ENCODE peak calls at places on chromosome 5, in five cellular contexts. F, U, G, S and C are unnamed samples. For H3K9me3 and H3K4me1, the result is how much of the 10 kb centered on the place peaks cover.

GRCh38 chr5:17302590-17302989 is 85.2 kb downstream of the BASP1 start:
- DNase-seq in F (no peak), U (no peak), G (no peak), S (no peak), C (no peak)

GRCh38 chr5:143537056-143537455 is 133.6 kb upstream of the NR3C1 start:
- DNase-seq in F (no peak), U (no peak), G (no peak), S (no peak), C (no peak)

GRCh38 chr5:53109041-53109435 is 519 bp downstream of the MOCS2 start:
- DNase-seq in F (no peak), U (no peak), G (no peak), S (peak), C (no peak)

GRCh38 chr5:54738118-54738972 is 220.8 kb downstream of the SNX18 start:
- DNase-seq in F (no peak), U (no peak), G (no peak), S (peak), C (no peak)

GRCh38 chr5:157511656-157512644 is 51.9 kb downstream of the NIPAL4 start:
- DNase-seq in F (no peak), U (peak), G (no peak), S (peak), C (no peak)

GRCh38 chr5:143619038-143619437 is 192.9 kb upstream of the HMHB1 start:
- DNase-seq in F (no peak), U (no peak), G (no peak), S (no peak), C (no peak)

GRCh38 chr5:88787856-88788255 is 95.1 kb downstream of the MEF2C start:
- DNase-seq in F (no peak), U (no peak), G (no peak), S (no peak), C (no peak)

GRCh38 chr5:144205141-144205551 is 34.5 kb downstream of the KCTD16 start:
- DNase-seq in F (no peak), U (no peak), G (no peak), S (no peak), C (no peak)

GRCh38 chr5:5126444-5126843 is 13.7 kb upstream of the ADAMTS16 start:
- DNase-seq in F (no peak), U (no peak), G (no peak), S (no peak), C (no peak)

GRCh38 chr5:66230551-66230950 is 86.5 kb downstream of the SREK1 start:
- DNase-seq in F (no peak), U (no peak), G (no peak), S (no peak), C (no peak)

GRCh38 chr5:40675396-40676133 is 4.2 kb upstream of the PTGER4 start:
- DNase-seq in F (no peak), U (no peak), G (peak), S (no peak), C (peak)

GRCh38 chr5:109939109-109939682 is 249.5 kb downstream of the MAN2A1 start:
- DNase-seq in F (no peak), U (no peak), G (no peak), S (no peak), C (no peak)

GRCh38 chr5:173888473-173889135 is 455 bp downstream of the CPEB4 start:
- DNase-seq in F (no peak), U (peak), G (peak), S (peak), C (no peak)

GRCh38 chr5:40841068-40841805 is at the start of gene CARD6:
- DNase-seq in F (no peak), U (no peak), G (no peak), S (no peak), C (peak)

GRCh38 chr5:152056931-152057330 is 132.3 kb upstream of the GLRA1 start:
- DNase-seq in F (no peak), U (no peak), G (no peak), S (no peak), C (no peak)

GRCh38 chr5:166910995-166911394 is 1380.5 kb upstream of the WWC1 start:
- DNase-seq in F (no peak), U (no peak), G (no peak), S (no peak), C (no peak)

GRCh38 chr5:14265574-14265973 is 122.4 kb downstream of the TRIO start:
- DNase-seq in F (no peak), U (no peak), G (no peak), S (no peak), C (no peak)

GRCh38 chr5:135986891-135987401 is 32.2 kb upstream of the LECT2 start:
- DNase-seq in F (no peak), U (no peak), G (no peak), S (no peak), C (no peak)

GRCh38 chr5:120464627-120465280 is 654 bp downstream of the PRR16 start:
- DNase-seq in F (no peak), U (peak), G (no peak), S (peak), C (no peak)

GRCh38 chr5:145661737-145662530 is 173.2 kb downstream of the PRELID2 start:
- DNase-seq in F (no peak), U (no peak), G (no peak), S (no peak), C (no peak)

GRCh38 chr5:45132972-45133371 is 324.2 kb downstream of the MRPS30 start:
- DNase-seq in F (no peak), U (no peak), G (no peak), S (no peak), C (no peak)
- H3K9me3 ChIP-seq in F (under half), U (under half), G (under half), S (under half), C (under half)

DNA sequence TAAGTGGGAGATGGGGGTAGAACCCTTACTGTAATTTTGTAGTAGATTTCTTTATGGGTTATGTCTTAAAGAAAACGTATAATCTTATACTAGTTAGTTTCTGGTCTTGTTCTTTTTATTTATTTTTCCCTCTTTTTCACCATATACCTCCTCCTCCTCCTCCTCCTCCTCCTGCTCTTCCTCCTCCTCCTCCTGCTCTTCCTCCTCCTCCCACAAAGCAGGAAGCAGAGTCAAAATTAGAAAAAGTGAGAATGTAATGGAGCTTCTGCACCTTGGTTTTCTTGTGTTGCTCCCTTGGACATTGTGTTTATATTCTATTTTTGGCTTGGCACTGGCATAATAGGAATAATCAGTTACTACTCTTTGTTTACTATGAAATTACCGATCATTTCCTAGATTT is 4.5 kb downstream of the MACIR start:
- DNase-seq in F (no peak), U (no peak), G (no peak), S (no peak), C (no peak)
- H3K27ac ChIP-seq in F (no peak), U (no peak), G (no peak), S (no peak), C (no peak)

DNA sequence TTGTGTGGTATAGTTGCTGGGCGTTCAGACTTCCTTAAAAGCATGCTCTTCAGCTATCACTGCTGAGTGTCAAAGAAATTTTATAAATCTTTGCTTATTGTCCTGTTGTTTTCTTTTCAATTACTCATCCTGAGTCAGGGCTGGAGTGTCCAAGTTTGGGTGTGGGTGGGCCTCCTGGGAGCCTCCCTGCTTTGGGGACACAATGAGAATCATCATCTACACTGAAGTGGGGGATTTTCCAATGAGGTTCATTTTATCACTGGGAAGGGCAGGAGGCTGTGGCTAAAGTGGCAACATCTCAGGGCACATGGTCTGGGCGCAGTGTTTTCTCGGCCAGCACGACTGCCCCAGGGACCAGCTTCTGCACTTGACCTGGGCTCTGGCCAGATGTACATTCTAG is 19.5 kb downstream of the GFPT2 start:
- DNase-seq in F (no peak), U (no peak), G (no peak), S (no peak), C (no peak)
- H3K4me1 ChIP-seq in F (under half), U (under half), G (under half), S (under half), C (under half)

GRCh38 chr5:19125956-19126713 is 861.9 kb downstream of the CDH18 start:
- DNase-seq in F (no peak), U (no peak), G (no peak), S (no peak), C (no peak)

DNA sequence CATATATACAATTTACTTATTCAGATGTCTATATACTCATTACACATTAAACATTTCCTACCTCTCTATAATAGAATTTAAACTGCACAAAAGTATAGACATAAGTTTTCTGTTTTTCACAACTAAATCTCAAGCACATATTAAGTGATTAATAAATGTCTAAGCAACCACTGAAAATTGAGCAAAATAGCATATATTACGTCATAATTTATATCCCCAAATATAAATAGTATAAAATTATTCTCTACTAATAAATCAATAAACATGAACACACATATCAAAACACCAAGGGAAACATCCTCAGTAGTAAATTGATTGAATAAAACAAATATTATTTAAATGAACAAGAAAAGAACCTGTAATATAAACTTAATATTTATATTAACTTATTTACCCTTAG is 865.1 kb downstream of the CDH18 start:
- DNase-seq in F (no peak), U (no peak), G (no peak), S (no peak), C (no peak)
- H3K9me3 ChIP-seq in F (under half), U (under half), G (under half), S (under half), C (under half)

GRCh38 chr5:474826-475661 is 32.1 kb downstream of the EXOC3 start:
- DNase-seq in F (no peak), U (peak), G (no peak), S (no peak), C (peak)

GRCh38 chr5:471750-472058 is 28.7 kb downstream of the EXOC3 start:
- DNase-seq in F (no peak), U (no peak), G (no peak), S (no peak), C (no peak)

GRCh38 chr5:472656-473343 is 29.8 kb downstream of the EXOC3 start:
- DNase-seq in F (peak), U (peak), G (peak), S (peak), C (peak)

GRCh38 chr5:472076-472655 is 29.2 kb downstream of the EXOC3 start:
- DNase-seq in F (no peak), U (peak), G (no peak), S (peak), C (no peak)

GRCh38 chr5:473344-474192 is 30.6 kb downstream of the EXOC3 start:
- DNase-seq in F (no peak), U (peak), G (peak), S (peak), C (peak)
- H3K27ac ChIP-seq in F (peak), U (peak), G (peak), S (peak), C (peak)

GRCh38 chr5:137365126-137365865 is 133.8 kb downstream of the SPOCK1 start:
- DNase-seq in F (no peak), U (no peak), G (no peak), S (no peak), C (no peak)

GRCh38 chr5:137370511-137371071 is 128.5 kb downstream of the SPOCK1 start:
- DNase-seq in F (no peak), U (no peak), G (no peak), S (no peak), C (no peak)

GRCh38 chr5:137370096-137370495 is 129.0 kb downstream of the SPOCK1 start:
- DNase-seq in F (no peak), U (no peak), G (no peak), S (no peak), C (no peak)

GRCh38 chr5:137367951-137368350 is 131.2 kb downstream of the SPOCK1 start:
- DNase-seq in F (no peak), U (no peak), G (no peak), S (no peak), C (no peak)

GRCh38 chr5:137366526-137366925 is 132.6 kb downstream of the SPOCK1 start:
- DNase-seq in F (no peak), U (no peak), G (no peak), S (no peak), C (no peak)
- H3K4me1 ChIP-seq in F (under half), U (under half), G (under half), S (under half), C (under half)

GRCh38 chr5:178849316-178849715 is 10.4 kb upstream of the ZNF354B start:
- DNase-seq in F (no peak), U (no peak), G (no peak), S (no peak), C (no peak)
- H3K9me3 ChIP-seq in F (under half), U (under half), G (under half), S (under half), C (under half)

DNA sequence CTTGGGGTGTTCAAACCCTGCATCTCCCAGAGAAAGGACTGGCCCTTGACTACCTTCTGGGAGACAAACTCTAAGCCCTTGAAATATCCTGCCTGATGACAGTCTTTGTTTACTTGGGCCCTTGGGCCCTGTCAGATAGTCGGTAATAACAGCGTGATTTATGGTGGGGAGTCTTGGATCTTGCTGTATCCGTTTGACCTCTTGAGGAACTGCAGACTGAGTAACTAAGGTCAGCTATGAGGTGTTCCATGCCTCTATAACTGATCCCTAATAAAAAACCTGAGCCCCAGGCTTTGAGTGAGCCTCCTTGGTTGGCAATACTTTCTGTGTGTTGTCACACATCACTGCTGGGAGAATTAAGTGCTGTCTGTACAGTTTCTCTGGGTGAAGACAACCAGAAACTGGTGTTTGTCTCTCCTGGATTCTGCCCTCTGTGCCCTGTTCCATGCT is 56.3 kb upstream of the ANKRD33B start:
- DNase-seq in F (no peak), U (no peak), G (no peak), S (no peak), C (no peak)
- H3K27ac ChIP-seq in F (no peak), U (no peak), G (no peak), S (no peak), C (no peak)

DNA sequence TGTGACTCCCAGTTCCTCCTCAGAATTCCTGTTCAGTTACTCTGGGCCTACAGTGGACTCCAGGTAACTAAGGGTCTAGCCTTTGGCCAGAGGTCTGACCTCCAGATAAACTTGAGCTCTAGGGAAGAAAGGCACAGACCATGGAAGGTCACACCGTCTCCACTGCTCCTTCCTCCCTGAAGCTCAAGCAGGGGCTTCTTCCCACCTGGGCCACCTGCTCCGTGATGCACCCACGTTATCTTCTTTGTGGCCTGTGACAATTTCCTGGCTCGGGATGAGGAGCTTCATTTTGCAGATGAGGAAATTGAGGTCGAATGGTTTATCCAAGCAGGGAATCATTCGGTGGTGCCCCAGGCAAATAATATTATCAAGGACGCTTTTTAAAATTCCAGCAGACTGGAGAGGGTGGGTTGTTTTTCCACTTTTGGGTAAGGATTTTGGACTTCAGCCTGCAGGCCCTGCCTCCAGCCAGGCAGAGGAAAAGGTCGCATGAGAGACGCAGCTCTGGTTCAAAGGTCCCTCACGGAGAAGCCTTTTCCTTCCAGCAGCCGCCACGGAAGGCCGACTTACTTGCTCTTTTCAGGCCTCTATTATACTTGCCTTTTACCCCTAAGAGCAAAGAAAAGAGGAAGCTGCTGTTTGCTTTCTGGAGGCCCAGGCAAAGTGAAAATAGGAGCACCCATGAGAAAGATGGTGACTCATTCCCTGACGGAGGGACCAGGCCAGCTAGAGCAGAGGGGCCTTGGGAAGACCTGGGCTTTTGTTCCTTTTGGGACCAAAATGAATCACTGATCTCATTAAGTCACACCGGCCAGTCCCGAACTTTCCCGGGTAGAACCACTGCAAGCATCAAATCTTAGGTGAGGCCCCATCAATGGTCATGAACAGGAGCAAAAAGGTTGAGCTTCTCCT is 22.8 kb upstream of the DUSP1 start:
- DNase-seq in F (no peak), U (no peak), G (no peak), S (no peak), C (no peak)
- H3K4me1 ChIP-seq in F (under half), U (under half), G (under half), S (under half), C (under half)